ENCODE peak calls at places on chromosome 15, in eight cellular contexts. R, C, Y, J, O, P, H and S are unnamed samples.

GRCh38 chr15:98683821-98684220 is 35.5 kb downstream of the IGF1R start:
- DNase-seq in R (no peak), C (no peak), Y (no peak), J (no peak), O (no peak), P (no peak), H (no peak), S (no peak)

GRCh38 chr15:50209804-50210203 is 27.8 kb downstream of the SLC27A2 start:
- DNase-seq in R (no peak), C (no peak), Y (peak; percentile 22), J (no peak), O (no peak), P (no peak), H (no peak), S (no peak)

GRCh38 chr15:64634020-64634419 is 141.4 kb downstream of the RBPMS2 start:
- DNase-seq in R (peak; percentile 25), C (peak; percentile 17), Y (peak; percentile 72), J (peak; percentile 48), O (no peak), P (no peak), H (no peak), S (peak; percentile 22)

GRCh38 chr15:86611392-86612040 is 531.8 kb downstream of the AGBL1 start:
- DNase-seq in R (no peak), C (no peak), Y (peak; percentile 64), J (peak; percentile 2), O (no peak), P (no peak), H (peak; percentile 10), S (no peak)

GRCh38 chr15:78130466-78131294 is 565 bp downstream of the CIB2 start:
- DNase-seq in R (no peak), C (no peak), Y (no peak), J (no peak), O (no peak), P (peak; percentile 35), H (peak; percentile 23), S (no peak)

GRCh38 chr15:33226559-33227181 is 32.2 kb upstream of the FMN1 start:
- DNase-seq in R (peak; percentile 27), C (peak; percentile 58), Y (peak; percentile 77), J (peak; percentile 73), O (peak; percentile 32), P (no peak), H (peak; percentile 69), S (peak; percentile 44)

GRCh38 chr15:29921130-29921601 is 98.9 kb upstream of the TJP1 start:
- DNase-seq in R (no peak), C (no peak), Y (peak; percentile 99), J (no peak), O (no peak), P (no peak), H (no peak), S (no peak)

GRCh38 chr15:92667291-92667904 is 11.8 kb upstream of the FAM174B start:
- DNase-seq in R (peak; percentile 24), C (no peak), Y (peak; percentile 61), J (peak; percentile 14), O (no peak), P (peak; percentile 84), H (no peak), S (no peak)

GRCh38 chr15:95898746-95899145 is 431.8 kb upstream of the NR2F2 start:
- DNase-seq in R (no peak), C (no peak), Y (no peak), J (no peak), O (no peak), P (no peak), H (no peak), S (no peak)

GRCh38 chr15:26449296-26449695 is 323.6 kb downstream of the GABRB3 start:
- DNase-seq in R (no peak), C (no peak), Y (peak; percentile 97), J (peak; percentile 57), O (no peak), P (no peak), H (no peak), S (no peak)

GRCh38 chr15:99954361-99955180 is 221.3 kb upstream of the LYSMD4 start:
- DNase-seq in R (peak; percentile 55), C (no peak), Y (peak; percentile 34), J (no peak), O (no peak), P (no peak), H (peak; percentile 21), S (no peak)

GRCh38 chr15:49062900-49063299 is 16.7 kb upstream of the SECISBP2L start:
- DNase-seq in R (no peak), C (no peak), Y (peak; percentile 4), J (no peak), O (no peak), P (no peak), H (no peak), S (no peak)

GRCh38 chr15:25022233-25022632 is 67.4 kb downstream of the SNRPN start:
- DNase-seq in R (peak; percentile 56), C (no peak), Y (no peak), J (peak; percentile 27), O (no peak), P (no peak), H (no peak), S (no peak)

GRCh38 chr15:93708721-93709120 is 522.6 kb upstream of the MCTP2 start:
- DNase-seq in R (no peak), C (no peak), Y (no peak), J (no peak), O (no peak), P (no peak), H (no peak), S (no peak)